ENCODE peak calls at places on chromosomes 1 and 21, in six cellular contexts. U, M, Q, T, O and Y are unnamed samples.

GRCh38 chr21:45011911-45012660 is 62.3 kb upstream of the ADARB1 start:
- DNase-seq in O (no peak), Q (peak; percentile 87), U (peak; percentile 88), M (no peak), T (peak; percentile 63), Y (peak; percentile 93)

GRCh38 chr1:45974541-45975269 is 157.7 kb downstream of the PIK3R3 start:
- DNase-seq in M (no peak), U (no peak), T (no peak), O (no peak), Q (no peak), Y (no peak)

GRCh38 chr1:61341426-61341825 is 259.1 kb downstream of the NFIA start:
- DNase-seq in U (no peak), O (no peak), Q (no peak), M (no peak), T (no peak), Y (no peak)

GRCh38 chr1:12407050-12407961 is 177.5 kb downstream of the VPS13D start:
- DNase-seq in O (no peak), M (no peak), Q (peak; percentile 18), T (no peak), U (peak; percentile 86), Y (peak; percentile 47)

GRCh38 chr1:27519341-27520258 is 29.6 kb upstream of the WASF2 start:
- DNase-seq in M (no peak), T (peak; percentile 74), U (no peak), Q (no peak), O (no peak), Y (no peak)

GRCh38 chr1:244049142-244049968 is 1.7 kb upstream of the ZBTB18 start:
- DNase-seq in O (no peak), Q (peak; percentile 61), T (peak; percentile 66), M (peak; percentile 81), U (no peak), Y (peak; percentile 30)

GRCh38 chr1:10776206-10776905 is 20.1 kb downstream of the CASZ1 start:
- DNase-seq in U (no peak), O (no peak), Q (no peak), T (no peak), M (no peak), Y (no peak)

GRCh38 chr21:40466893-40467483 is 380.0 kb downstream of the DSCAM start:
- DNase-seq in O (no peak), Q (peak; percentile 32), U (no peak), T (peak; percentile 60), M (no peak), Y (no peak)

GRCh38 chr1:88052162-88052561 is 631.9 kb upstream of the PKN2 start:
- DNase-seq in T (no peak), U (no peak), Q (no peak), O (no peak), M (no peak), Y (no peak)

GRCh38 chr1:1627261-1627841 is 4.6 kb upstream of the MMP23B start:
- DNase-seq in U (no peak), Q (no peak), M (no peak), O (peak; percentile 27), T (no peak), Y (no peak)

GRCh38 chr1:181141431-181141910 is 53.0 kb downstream of the IER5 start:
- DNase-seq in O (no peak), Q (no peak), M (peak; percentile 48), T (no peak), U (peak; percentile 66), Y (peak; percentile 72)

GRCh38 chr1:204073837-204074273 is 940 bp downstream of the SOX13 start:
- DNase-seq in T (peak; percentile 33), M (no peak), Q (no peak), U (no peak), O (no peak), Y (peak; percentile 59)

GRCh38 chr1:46643368-46643775 is 24.8 kb downstream of the ATPAF1 start:
- DNase-seq in O (no peak), M (no peak), T (no peak), U (peak; percentile 67), Q (no peak), Y (peak; percentile 94)

GRCh38 chr1:24932284-24932683 is 2.2 kb upstream of the RUNX3 start:
- DNase-seq in O (no peak), U (no peak), M (peak; percentile 37), Q (peak; percentile 74), T (peak; percentile 76), Y (peak; percentile 31)

GRCh38 chr1:24931481-24932221 is 1.6 kb upstream of the RUNX3 start:
- DNase-seq in O (no peak), M (no peak), U (no peak), Q (peak; percentile 66), T (peak; percentile 35), Y (peak; percentile 37)

GRCh38 chr1:24929876-24930702 is at the start of gene RUNX3:
- DNase-seq in T (peak; percentile 35), O (peak; percentile 52), U (no peak), Q (peak; percentile 79), M (peak; percentile 85), Y (no peak)

GRCh38 chr1:24929091-24929875 is 793 bp downstream of the RUNX3 start:
- DNase-seq in U (no peak), Q (peak; percentile 61), M (peak; percentile 53), O (no peak), T (peak; percentile 42), Y (no peak)

DNA sequence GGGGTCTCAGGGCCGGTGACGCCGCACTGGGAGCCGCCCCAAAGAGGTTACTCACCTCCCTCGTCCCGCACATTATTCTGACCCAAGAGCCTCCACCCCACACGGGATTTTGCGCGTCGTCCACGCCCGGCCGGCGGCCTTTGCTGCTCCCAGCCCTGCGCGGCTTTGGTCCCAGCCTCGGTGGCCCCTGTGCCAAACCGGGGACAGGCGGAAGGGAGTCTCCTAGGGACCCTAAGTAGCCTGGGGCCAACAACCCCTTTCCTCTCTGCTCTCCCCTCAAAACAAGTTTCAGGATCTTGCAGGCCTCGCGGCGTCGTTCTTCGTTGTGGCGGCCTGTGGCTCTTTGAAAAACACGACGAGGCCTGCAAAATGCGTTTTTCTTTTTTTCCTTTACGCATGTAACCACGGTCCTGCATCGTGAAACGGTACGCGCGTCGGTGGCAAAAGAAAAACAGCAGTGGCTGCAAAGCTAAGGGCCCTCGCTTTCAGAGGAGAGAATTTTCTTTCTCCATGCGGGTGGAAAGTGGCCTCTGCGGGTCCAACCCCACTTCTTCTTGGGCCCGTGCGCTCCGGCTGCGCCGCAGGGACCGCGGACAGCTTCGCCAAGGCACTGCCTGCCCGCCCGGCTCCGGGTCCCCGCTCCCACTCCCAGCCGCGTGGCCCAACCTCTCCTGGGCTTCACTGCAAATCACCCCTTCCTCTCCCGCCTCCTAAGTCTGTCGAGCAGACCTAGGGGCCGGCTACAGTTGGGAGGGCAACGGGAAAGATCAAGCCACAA is 816 bp upstream of the RUNX3 start:
- DNase-seq in U (no peak), Q (peak; percentile 35), O (no peak), M (no peak), T (no peak), Y (peak; percentile 23)
- H3K27ac ChIP-seq in U (peak overlapping the region; percentile 23), Q (no peak overlapping the region), O (no peak overlapping the region), M (peak overlapping the region; percentile 50), T (no peak overlapping the region), Y (no peak overlapping the region)

GRCh38 chr1:230073371-230074035 is 6.5 kb downstream of the GALNT2 start:
- DNase-seq in U (peak; percentile 80), M (no peak), T (no peak), Q (no peak), O (no peak), Y (peak; percentile 89)
- H3K4me3 ChIP-seq in U (no peak overlapping the region), M (no peak overlapping the region), T (no peak overlapping the region), Q (no peak overlapping the region), O (no peak overlapping the region), Y (no peak overlapping the region)

GRCh38 chr1:117612517-117613248 is 6.8 kb downstream of the TENT5C start:
- DNase-seq in U (peak; percentile 52), M (no peak), T (peak; percentile 43), Q (no peak), O (no peak), Y (peak; percentile 94)

GRCh38 chr1:117610036-117610435 is 4.2 kb downstream of the TENT5C start:
- DNase-seq in O (no peak), Q (no peak), M (no peak), U (no peak), T (no peak), Y (no peak)

GRCh38 chr1:117609471-117609911 is 3.6 kb downstream of the TENT5C start:
- DNase-seq in U (no peak), M (no peak), O (no peak), T (no peak), Q (no peak), Y (peak; percentile 51)

GRCh38 chr1:117611894-117612481 is 6.1 kb downstream of the TENT5C start:
- DNase-seq in Q (no peak), M (no peak), T (no peak), U (no peak), O (no peak), Y (peak; percentile 16)

DNA sequence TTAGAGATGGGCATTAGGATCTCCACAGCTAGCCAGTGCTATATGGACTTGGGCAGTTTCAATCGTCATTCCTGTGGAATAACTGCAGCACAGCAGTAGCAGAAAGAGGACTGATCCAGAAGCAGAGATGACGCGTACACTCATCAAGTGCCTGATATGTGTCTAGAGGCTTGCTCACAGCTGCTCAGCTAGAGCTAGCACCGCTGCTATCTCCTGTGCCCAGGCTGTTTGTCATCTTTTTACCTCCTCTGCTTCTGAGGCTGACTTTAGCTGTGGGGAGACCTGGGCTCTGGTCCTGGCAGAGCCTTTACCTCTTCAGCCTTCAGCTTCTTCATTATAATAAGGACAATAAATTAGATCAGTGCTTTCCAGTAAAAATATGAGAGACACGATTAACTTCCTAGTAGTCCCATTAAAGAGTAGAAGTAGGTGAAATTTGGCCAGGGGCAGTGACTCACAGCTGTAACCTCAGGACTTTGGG is 5.3 kb downstream of the TENT5C start:
- DNase-seq in T (peak; percentile 24), M (peak; percentile 43), O (no peak), U (no peak), Q (no peak), Y (peak; percentile 44)
- H3K27ac ChIP-seq in T (no peak overlapping the region), M (peak overlapping the region; percentile 93), O (peak overlapping the region; percentile 13), U (no peak overlapping the region), Q (no peak overlapping the region), Y (no peak overlapping the region)

DNA sequence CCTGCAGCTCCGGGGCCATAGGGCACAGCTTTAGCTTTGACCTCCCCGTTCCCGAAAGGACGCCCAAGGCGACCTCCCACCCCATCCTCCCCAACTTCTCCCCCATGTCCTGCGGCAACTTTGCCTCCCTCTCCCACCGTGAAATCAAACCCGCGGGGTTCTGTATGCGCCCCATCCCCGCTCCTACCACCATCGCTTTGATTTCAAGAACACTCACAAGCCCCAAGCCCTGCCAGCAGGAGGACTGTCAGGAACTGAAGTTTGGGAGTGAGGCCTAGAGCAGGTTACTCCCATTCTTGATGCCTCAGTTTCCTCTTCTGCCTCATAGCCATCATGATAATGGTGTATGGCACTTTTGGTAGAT is 2.3 kb downstream of the PTPRU start:
- DNase-seq in M (no peak), Q (peak; percentile 47), U (no peak), T (no peak), O (no peak), Y (no peak)
- H3K4me3 ChIP-seq in M (no peak overlapping the region), Q (peak overlapping the region; percentile 72), U (peak overlapping the region; percentile 65), T (no peak overlapping the region), O (peak overlapping the region; percentile 7), Y (peak overlapping the region; percentile 88)

DNA sequence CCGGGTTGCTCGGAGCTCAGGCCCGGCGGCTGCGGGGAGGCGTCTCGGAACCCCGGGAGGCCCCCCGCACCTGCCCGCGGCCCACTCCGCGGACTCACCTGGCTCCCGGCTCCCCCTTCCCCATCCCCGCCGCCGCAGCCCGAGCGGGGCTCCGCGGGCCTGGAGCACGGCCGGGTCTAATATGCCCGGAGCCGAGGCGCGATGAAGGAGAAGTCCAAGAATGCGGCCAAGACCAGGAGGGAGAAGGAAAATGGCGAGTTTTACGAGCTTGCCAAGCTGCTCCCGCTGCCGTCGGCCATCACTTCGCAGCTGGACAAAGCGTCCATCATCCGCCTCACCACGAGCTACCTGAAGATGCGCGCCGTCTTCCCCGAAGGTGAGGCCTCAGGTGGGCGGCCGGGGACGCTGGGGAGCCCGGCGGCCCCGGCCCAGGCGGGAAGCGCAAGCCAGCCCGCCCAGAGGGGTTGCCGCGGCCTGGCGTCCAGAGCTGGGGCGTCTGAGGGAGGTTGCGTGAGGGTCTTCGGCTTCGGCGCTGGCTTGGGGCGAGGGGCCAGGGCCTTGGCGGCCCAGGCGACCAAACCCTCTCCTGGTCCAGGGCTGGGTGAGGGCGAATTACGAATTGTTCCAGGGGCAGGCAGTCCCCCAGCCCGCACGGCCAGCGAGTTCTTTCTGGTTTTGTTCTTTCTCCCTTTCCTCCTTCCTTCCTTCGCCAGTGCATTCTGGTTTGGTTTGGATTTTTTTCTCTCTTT is 805 bp downstream of the SIM2 start:
- DNase-seq in Q (peak; percentile 46), T (no peak), M (no peak), U (no peak), O (no peak), Y (no peak)
- H3K27ac ChIP-seq in Q (no peak overlapping the region), T (no peak overlapping the region), M (peak overlapping the region; percentile 86), U (no peak overlapping the region), O (no peak overlapping the region), Y (no peak overlapping the region)